ENCODE peak calls at places on chromosomes 11 and 22, in four cellular contexts. One of them, this sample, is unnamed.

GRCh38 chr22:50574383-50574755 is 3.9 kb downstream of the CPT1B start:
- DNase-seq in omental fat pad: no peak
- DNase-seq in psoas muscle: no peak
- DNase-seq in cardiac muscle cell: no peak
- DNase-seq in this sample: no peak

GRCh38 chr22:38549106-38549884 is 20.7 kb downstream of the DMC1 start:
- DNase-seq in omental fat pad: no peak
- DNase-seq in cardiac muscle cell: no peak
- DNase-seq in psoas muscle: no peak
- DNase-seq in this sample: no peak

GRCh38 chr11:36817336-36817965 is 219.4 kb upstream of the RAG2 start:
- DNase-seq in psoas muscle: no peak
- DNase-seq in cardiac muscle cell: no peak
- DNase-seq in omental fat pad: no peak
- DNase-seq in this sample: peak; percentile 81

GRCh38 chr22:45268167-45268957 is 16.4 kb upstream of the UPK3A start:
- DNase-seq in cardiac muscle cell: peak; percentile 82
- DNase-seq in psoas muscle: peak; percentile 65
- DNase-seq in omental fat pad: no peak
- DNase-seq in this sample: no peak

GRCh38 chr11:73288873-73289707 is 17.0 kb downstream of the P2RY6 start:
- DNase-seq in cardiac muscle cell: peak; percentile 73
- DNase-seq in omental fat pad: no peak
- DNase-seq in psoas muscle: peak; percentile 85
- DNase-seq in this sample: peak; percentile 72

GRCh38 chr11:103661185-103661584 is 375.3 kb upstream of the DDI1 start:
- DNase-seq in cardiac muscle cell: no peak
- DNase-seq in psoas muscle: no peak
- DNase-seq in omental fat pad: no peak
- DNase-seq in this sample: no peak

GRCh38 chr22:48926663-48927062 is 901.0 kb downstream of the BRD1 start:
- DNase-seq in psoas muscle: no peak
- DNase-seq in cardiac muscle cell: no peak
- DNase-seq in omental fat pad: no peak
- DNase-seq in this sample: no peak

GRCh38 chr11:1228921-1229451 is 6.1 kb downstream of the MUC5B start:
- DNase-seq in omental fat pad: no peak
- DNase-seq in cardiac muscle cell: no peak
- DNase-seq in psoas muscle: peak; percentile 39
- DNase-seq in this sample: no peak

GRCh38 chr11:118277312-118277711 is 13.2 kb upstream of the MPZL2 start:
- DNase-seq in omental fat pad: no peak
- DNase-seq in psoas muscle: no peak
- DNase-seq in cardiac muscle cell: no peak
- DNase-seq in this sample: peak; percentile 67

GRCh38 chr11:68212421-68213134 is 518 bp downstream of the KMT5B start:
- DNase-seq in psoas muscle: peak; percentile 88
- DNase-seq in omental fat pad: no peak
- DNase-seq in cardiac muscle cell: peak; percentile 87
- DNase-seq in this sample: peak; percentile 78

GRCh38 chr22:35113341-35113740 is 47.4 kb downstream of the ISX start:
- DNase-seq in cardiac muscle cell: no peak
- DNase-seq in omental fat pad: no peak
- DNase-seq in psoas muscle: no peak
- DNase-seq in this sample: no peak

GRCh38 chr11:72069787-72070251 is 10.5 kb downstream of the NUMA1 start:
- DNase-seq in psoas muscle: peak; percentile 94
- DNase-seq in cardiac muscle cell: peak; percentile 20
- DNase-seq in omental fat pad: peak; percentile 82
- DNase-seq in this sample: peak; percentile 86

GRCh38 chr22:50251472-50252054 is 498 bp upstream of the HDAC10 start:
- DNase-seq in psoas muscle: no peak
- DNase-seq in cardiac muscle cell: no peak
- DNase-seq in omental fat pad: no peak
- DNase-seq in this sample: no peak

GRCh38 chr22:46012881-46013281 is 35.9 kb upstream of the WNT7B start:
- DNase-seq in omental fat pad: no peak
- DNase-seq in psoas muscle: peak; percentile 64
- DNase-seq in cardiac muscle cell: no peak
- DNase-seq in this sample: no peak

GRCh38 chr11:844693-845644 is 2.3 kb downstream of the TSPAN4 start:
- DNase-seq in psoas muscle: peak; percentile 96
- DNase-seq in omental fat pad: peak; percentile 79
- DNase-seq in cardiac muscle cell: peak; percentile 55
- DNase-seq in this sample: peak; percentile 93

GRCh38 chr11:67437082-67437821 is at the start of gene PTPRCAP:
- DNase-seq in cardiac muscle cell: no peak
- DNase-seq in omental fat pad: no peak
- DNase-seq in psoas muscle: peak; percentile 55
- DNase-seq in this sample: no peak

GRCh38 chr11:47917643-47918369 is 62.6 kb upstream of the PTPRJ start:
- DNase-seq in cardiac muscle cell: peak; percentile 65
- DNase-seq in psoas muscle: peak; percentile 75
- DNase-seq in omental fat pad: peak; percentile 44
- DNase-seq in this sample: peak; percentile 50

GRCh38 chr11:60129853-60130252 is 41.4 kb downstream of the MS4A2 start:
- DNase-seq in cardiac muscle cell: no peak
- DNase-seq in omental fat pad: no peak
- DNase-seq in psoas muscle: no peak
- DNase-seq in this sample: no peak

GRCh38 chr11:60127311-60127811 is 38.9 kb downstream of the MS4A2 start:
- DNase-seq in cardiac muscle cell: no peak
- DNase-seq in omental fat pad: no peak
- DNase-seq in psoas muscle: no peak
- DNase-seq in this sample: peak; percentile 4

GRCh38 chr11:60131943-60132342 is 43.5 kb downstream of the MS4A2 start:
- DNase-seq in psoas muscle: no peak
- DNase-seq in cardiac muscle cell: no peak
- DNase-seq in omental fat pad: no peak
- DNase-seq in this sample: no peak

GRCh38 chr11:60128376-60128775 is 39.9 kb downstream of the MS4A2 start:
- DNase-seq in cardiac muscle cell: no peak
- DNase-seq in omental fat pad: no peak
- DNase-seq in psoas muscle: no peak
- DNase-seq in this sample: no peak

DNA sequence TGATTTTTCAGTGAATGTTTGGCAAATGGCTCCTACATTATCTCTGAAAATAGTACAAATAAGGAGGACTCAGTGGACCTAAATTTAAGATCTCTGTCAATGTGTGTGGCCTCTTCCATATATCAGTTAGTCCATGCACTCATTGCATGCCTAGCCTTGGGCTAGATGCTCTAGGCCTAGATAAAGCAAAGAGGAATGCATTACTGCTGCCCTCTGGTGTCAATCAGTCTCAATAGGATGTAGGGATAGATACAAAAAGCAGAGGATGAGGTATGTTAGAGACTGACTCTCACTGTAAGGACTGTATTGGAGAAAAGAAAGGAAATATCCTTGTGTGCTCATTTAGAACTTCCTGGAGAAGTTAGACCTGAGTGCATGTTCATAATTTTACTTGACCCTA is 42.0 kb downstream of the MS4A2 start:
- DNase-seq in psoas muscle: no peak
- DNase-seq in omental fat pad: no peak
- DNase-seq in cardiac muscle cell: peak; percentile 66
- DNase-seq in this sample: peak; percentile 40
- TF ChIP-seq CTCF in psoas muscle: no peak
- TF ChIP-seq CTCF in omental fat pad: no peak
- TF ChIP-seq CTCF in cardiac muscle cell: no peak
- TF ChIP-seq CTCF in this sample: peak; percentile 41

GRCh38 chr22:33126881-33127280 is 68.7 kb upstream of the SYN3 start:
- DNase-seq in psoas muscle: no peak
- DNase-seq in cardiac muscle cell: peak; percentile 49
- DNase-seq in omental fat pad: no peak
- DNase-seq in this sample: peak; percentile 50
- TF ChIP-seq CTCF in psoas muscle: no peak
- TF ChIP-seq CTCF in cardiac muscle cell: no peak
- TF ChIP-seq CTCF in omental fat pad: no peak
- TF ChIP-seq CTCF in this sample: peak; percentile 61

DNA sequence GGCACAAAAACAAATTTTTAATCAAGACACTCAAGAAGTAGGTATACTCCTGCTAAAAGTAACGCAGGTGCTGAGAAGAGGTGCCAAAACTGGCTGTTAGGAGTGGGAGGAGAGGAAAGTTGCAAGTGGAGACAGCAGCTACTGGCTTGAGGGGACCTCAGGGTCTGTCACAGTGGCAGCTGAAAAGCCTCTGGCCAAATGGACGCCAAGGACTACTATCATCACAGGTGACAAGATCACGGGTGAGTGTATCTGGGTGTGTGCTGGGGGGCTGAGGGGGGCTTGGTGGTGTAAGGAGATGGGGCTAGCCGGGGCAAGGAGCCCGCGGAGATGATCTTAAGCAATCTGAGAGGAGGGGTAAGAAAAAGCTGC is 687 bp downstream of the ZNF202 start:
- DNase-seq in omental fat pad: no peak
- DNase-seq in cardiac muscle cell: peak; percentile 7
- DNase-seq in psoas muscle: no peak
- DNase-seq in this sample: peak; percentile 25
- TF ChIP-seq CTCF in omental fat pad: no peak
- TF ChIP-seq CTCF in cardiac muscle cell: no peak
- TF ChIP-seq CTCF in psoas muscle: no peak
- TF ChIP-seq CTCF in this sample: no peak

GRCh38 chr11:9739108-9739507 is 75.2 kb downstream of the SWAP70 start:
- DNase-seq in cardiac muscle cell: no peak
- DNase-seq in omental fat pad: no peak
- DNase-seq in psoas muscle: no peak
- DNase-seq in this sample: no peak
- TF ChIP-seq CTCF in cardiac muscle cell: no peak
- TF ChIP-seq CTCF in omental fat pad: no peak
- TF ChIP-seq CTCF in psoas muscle: no peak
- TF ChIP-seq CTCF in this sample: no peak

GRCh38 chr11:105884436-105884835 is 137.6 kb downstream of the MSANTD4 start:
- DNase-seq in omental fat pad: no peak
- DNase-seq in cardiac muscle cell: no peak
- DNase-seq in psoas muscle: no peak
- DNase-seq in this sample: no peak

GRCh38 chr11:105878510-105878909 is 143.5 kb downstream of the MSANTD4 start:
- DNase-seq in psoas muscle: no peak
- DNase-seq in cardiac muscle cell: no peak
- DNase-seq in omental fat pad: no peak
- DNase-seq in this sample: no peak

GRCh38 chr11:105881027-105881426 is 141.0 kb downstream of the MSANTD4 start:
- DNase-seq in psoas muscle: no peak
- DNase-seq in cardiac muscle cell: no peak
- DNase-seq in omental fat pad: no peak
- DNase-seq in this sample: no peak
- TF ChIP-seq CTCF in psoas muscle: no peak
- TF ChIP-seq CTCF in cardiac muscle cell: no peak
- TF ChIP-seq CTCF in omental fat pad: no peak
- TF ChIP-seq CTCF in this sample: no peak

This sample was measured in MCF 10A.